ENCODE peak calls at places on chromosome 2, in four cellular contexts. H, F, L and Q are unnamed samples.

GRCh38 chr2:25505630-25506029 is 163.9 kb upstream of the DNMT3A start:
- DNase-seq in L (no peak), H (no peak), F (peak; percentile 31), Q (no peak)

GRCh38 chr2:21939961-21940360 is 816.2 kb downstream of the TDRD15 start:
- DNase-seq in F (peak; percentile 36), H (no peak), L (no peak), Q (peak; percentile 54)

GRCh38 chr2:10471956-10472355 is 23.8 kb upstream of the ODC1 start:
- DNase-seq in F (no peak), L (no peak), H (no peak), Q (no peak)

GRCh38 chr2:60957224-60957623 is 60.3 kb upstream of the PEX13 start:
- DNase-seq in H (no peak), L (no peak), F (no peak), Q (no peak)

GRCh38 chr2:26735096-26735495 is 29.0 kb upstream of the SLC35F6 start:
- DNase-seq in F (peak; percentile 94), L (no peak), H (peak; percentile 67), Q (peak; percentile 58)

GRCh38 chr2:112711356-112711755 is 9.5 kb upstream of the NT5DC4 start:
- DNase-seq in F (no peak), L (no peak), H (no peak), Q (no peak)

GRCh38 chr2:41854227-41854626 is 193.6 kb upstream of the PKDCC start:
- DNase-seq in H (no peak), F (no peak), L (no peak), Q (no peak)

GRCh38 chr2:234240917-234241316 is 190.4 kb downstream of the SPP2 start:
- DNase-seq in H (peak; percentile 71), F (peak; percentile 41), L (no peak), Q (no peak)

GRCh38 chr2:165647409-165647808 is 146.6 kb downstream of the GALNT3 start:
- DNase-seq in F (no peak), L (no peak), H (no peak), Q (no peak)

GRCh38 chr2:109614715-109615636 is 812 bp downstream of the SOWAHC start:
- DNase-seq in H (no peak), F (peak; percentile 26), L (no peak), Q (no peak)

GRCh38 chr2:76089683-76090082 is 379.0 kb upstream of the GCFC2 start:
- DNase-seq in F (no peak), L (no peak), H (no peak), Q (no peak)

GRCh38 chr2:108455571-108455970 is 6.6 kb downstream of the GCC2 start:
- DNase-seq in F (no peak), L (no peak), H (no peak), Q (no peak)

GRCh38 chr2:138421971-138422335 is 79.6 kb upstream of the SPOPL start:
- DNase-seq in H (peak; percentile 60), L (peak; percentile 55), F (peak; percentile 82), Q (peak; percentile 77)

GRCh38 chr2:132975490-132976105 is 305.6 kb upstream of the LYPD1 start:
- DNase-seq in H (no peak), F (no peak), L (no peak), Q (no peak)

GRCh38 chr2:223824301-223824700 is 13.1 kb downstream of the AP1S3 start:
- DNase-seq in H (no peak), L (no peak), F (no peak), Q (no peak)

GRCh38 chr2:230052299-230052698 is 16.4 kb downstream of the SLC16A14 start:
- DNase-seq in H (no peak), F (peak; percentile 36), L (no peak), Q (no peak)